ENCODE peak calls at places on chromosomes 2 and 18, in ten cellular contexts. Q is progenitor cell of endocrine pancreas; O is ELR; M is activated CD8-positive, alpha-beta memory T cell treated with anti-CD3 and anti-CD28 coated beads for 1 hour; Z is PC-3; C is activated CD4-positive, alpha-beta T cell treated with anti-CD3 and anti-CD28 coated beads, Interleukin-2, amount 50 U/mL, for 48 hours; Y is NAMALWA; N is HEK293T; E is AG20443; V is stimulated activated CD8-positive, alpha-beta memory T cell treated with anti-CD3 and anti-CD28 coated beads, Interleukin-15, amount 100 ng/mL, for 24 hours. B is an unnamed sample.

GRCh38 chr2:39516347-39517101 is 79.4 kb upstream of the MAP4K3 start:
- DNase-seq in Q (no peak), O (peak; percentile 44), M (no peak), Z (no peak), C (no peak), Y (no peak), N (no peak), E (peak; percentile 25), V (no peak), B (no peak)

GRCh38 chr18:9237982-9238381 is 96.6 kb upstream of the TWSG1 start:
- DNase-seq in Q (no peak), O (no peak), M (no peak), Z (no peak), C (no peak), Y (no peak), N (no peak), E (no peak), V (no peak), B (no peak)

GRCh38 chr2:20593072-20594034 is 57.5 kb downstream of the HS1BP3 start:
- DNase-seq in Q (no peak), O (peak; percentile 94), M (no peak), Z (peak; percentile 93), C (no peak), Y (no peak), N (no peak), E (peak; percentile 63), V (no peak), B (no peak)

GRCh38 chr2:241496904-241497877 is 11.2 kb downstream of the STK25 start:
- DNase-seq in Q (no peak), O (no peak), M (no peak), Z (no peak), C (no peak), Y (no peak), N (no peak), E (no peak), V (no peak), B (no peak)

GRCh38 chr2:153477096-153477555 is 1.4 kb downstream of the RPRM start:
- DNase-seq in Q (no peak), O (no peak), M (no peak), Z (no peak), C (no peak), Y (no peak), N (peak; percentile 61), E (no peak), V (no peak), B (no peak)

GRCh38 chr18:71529708-71530303 is 1014.3 kb downstream of the CBLN2 start:
- DNase-seq in Q (no peak), O (no peak), M (no peak), Z (peak; percentile 96), C (no peak), Y (no peak), N (no peak), E (no peak), V (no peak), B (no peak)

GRCh38 chr2:199757466-199757865 is 93.5 kb downstream of the FTCDNL1 start:
- DNase-seq in Q (no peak), O (no peak), M (no peak), Z (no peak), C (no peak), Y (no peak), N (no peak), E (peak; percentile 36), V (no peak), B (no peak)

GRCh38 chr2:20356042-20356441 is 5.4 kb upstream of the PUM2 start:
- DNase-seq in Q (no peak), O (peak; percentile 67), M (no peak), Z (peak; percentile 78), C (no peak), Y (no peak), N (no peak), E (peak; percentile 24), V (no peak), B (no peak)

GRCh38 chr18:13256444-13257305 is 38.1 kb downstream of the LDLRAD4 start:
- DNase-seq in Q (no peak), O (no peak), M (no peak), Z (no peak), C (no peak), Y (no peak), N (no peak), E (no peak), V (no peak), B (no peak)

GRCh38 chr2:134421556-134422328 is 167.9 kb downstream of the MGAT5 start:
- DNase-seq in Q (no peak), O (no peak), M (no peak), Z (no peak), C (no peak), Y (no peak), N (no peak), E (no peak), V (no peak), B (no peak)

GRCh38 chr2:16088035-16088696 is 147.8 kb downstream of the MYCN start:
- DNase-seq in Q (no peak), O (no peak), M (no peak), Z (no peak), C (no peak), Y (no peak), N (no peak), E (no peak), V (no peak), B (no peak)

B was measured in esophagus squamous epithelium.